ENCODE peak calls at places on chromosomes 6 and 20, in five cellular contexts. C is activated CD4-positive, alpha-beta T cell treated with anti-CD3 and anti-CD28 coated beads for 1 hour; P is tibial artery; E is stimulated activated CD4-positive, alpha-beta T cell treated with anti-CD3 and anti-CD28 coated beads, Interleukin-4, amount 100 ng/mL, for 1 hour; A is NCI-H2081. M is an unnamed sample.

GRCh38 chr6:78565997-78566396 is 301.4 kb upstream of the IRAK1BP1 start:
- DNase-seq in A (no peak), C (no peak), E (no peak), P (no peak), M (no peak)

GRCh38 chr20:40953856-40954255 is 74.8 kb upstream of the TOP1 start:
- DNase-seq in A (no peak), C (no peak), E (no peak), P (no peak), M (no peak)

GRCh38 chr20:6583134-6583738 is 184.2 kb upstream of the BMP2 start:
- DNase-seq in C (no peak), A (peak), P (no peak), E (no peak), M (peak)

GRCh38 chr6:68718379-68719073 is 83.4 kb downstream of the ADGRB3 start:
- DNase-seq in A (peak), E (no peak), C (no peak), P (no peak), M (peak)

GRCh38 chr6:110548124-110548847 is 71.9 kb upstream of the SLC22A16 start:
- DNase-seq in C (no peak), P (no peak), A (no peak), E (no peak), M (no peak)

GRCh38 chr6:158772851-158773371 is 46.3 kb downstream of the EZR start:
- DNase-seq in P (peak), A (no peak), E (no peak), C (no peak), M (no peak)

GRCh38 chr6:5438882-5439584 is 177.7 kb downstream of the FARS2 start:
- DNase-seq in A (no peak), P (no peak), C (no peak), E (no peak), M (no peak)

GRCh38 chr20:823326-823902 is 10.1 kb upstream of the FAM110A start:
- DNase-seq in E (no peak), A (no peak), P (peak), C (no peak), M (no peak)

GRCh38 chr6:30615219-30615957 is 1.7 kb downstream of the PPP1R10 start:
- DNase-seq in E (peak), C (no peak), A (peak), P (peak), M (peak)

GRCh38 chr6:160130729-160131484 is 9.3 kb downstream of the SLC22A1 start:
- DNase-seq in P (no peak), E (no peak), A (no peak), C (no peak), M (no peak)

GRCh38 chr6:90135672-90136071 is 161.0 kb downstream of the BACH2 start:
- DNase-seq in C (no peak), P (no peak), E (no peak), A (no peak), M (no peak)

GRCh38 chr20:23205656-23206055 is 119.5 kb upstream of the CD93 start:
- DNase-seq in E (no peak), P (peak), C (no peak), A (peak), M (no peak)

GRCh38 chr20:24134284-24134683 is 145.7 kb upstream of the GGTLC1 start:
- DNase-seq in E (no peak), P (no peak), C (no peak), A (no peak), M (peak)

GRCh38 chr6:43454290-43455033 is 886 bp downstream of the DLK2 start:
- DNase-seq in A (peak), E (peak), C (peak), P (peak), M (peak)

GRCh38 chr6:137724495-137725211 is 142.4 kb upstream of the TNFAIP3 start:
- DNase-seq in P (peak), A (no peak), C (no peak), E (no peak), M (no peak)

M was measured in DMS 273 treated with DMSO at 0.1 percent for 48 hours.